ENCODE peak calls at places on chromosome 3, in nine cellular contexts. W is skeletal muscle cell, M is A549, Y is hepatocyte, T is AG09309, C is fibroblast of lung, S is ovary, Q is choroid plexus epithelial cell, O is sigmoid colon. D is an unnamed sample.

GRCh38 chr3:78645628-78646310 is 1122.0 kb downstream of the ROBO1 start:
- DNase-seq in W (peak), M (peak), Y (peak), T (peak), C (peak), S (no peak), Q (peak), O (no peak), D (peak)

GRCh38 chr3:194328080-194328571 is 23.0 kb downstream of the CPN2 start:
- DNase-seq in W (peak), M (peak), Y (no peak), T (no peak), C (peak), S (no peak), Q (peak), O (no peak), D (peak)

GRCh38 chr3:158430968-158431367 is 140.0 kb upstream of the MLF1 start:
- DNase-seq in W (no peak), M (no peak), Y (no peak), T (no peak), C (peak), S (no peak), Q (peak), O (no peak), D (peak)

GRCh38 chr3:124981472-124981871 is 46.9 kb upstream of the MUC13 start:
- DNase-seq in W (no peak), M (no peak), Y (peak), T (no peak), C (no peak), S (no peak), Q (no peak), O (no peak), D (no peak)

GRCh38 chr3:115912372-115912771 is 289.1 kb downstream of the GAP43 start:
- DNase-seq in W (peak), M (no peak), Y (no peak), T (no peak), C (no peak), S (peak), Q (peak), O (no peak), D (peak)

GRCh38 chr3:17074559-17074958 is 189.8 kb downstream of the PLCL2 start:
- DNase-seq in W (no peak), M (no peak), Y (no peak), T (no peak), C (no peak), S (no peak), Q (no peak), O (no peak), D (no peak)

GRCh38 chr3:117719316-117719926 is 1009.8 kb downstream of the TUSC7 start:
- DNase-seq in W (no peak), M (peak), Y (peak), T (no peak), C (no peak), S (no peak), Q (peak), O (no peak), D (peak)

GRCh38 chr3:73046195-73046594 is 15.3 kb upstream of the EBLN2 start:
- DNase-seq in W (no peak), M (no peak), Y (no peak), T (no peak), C (no peak), S (no peak), Q (no peak), O (no peak), D (no peak)

GRCh38 chr3:52110502-52110901 is 43.7 kb downstream of the POC1A start:
- DNase-seq in W (no peak), M (no peak), Y (no peak), T (no peak), C (no peak), S (no peak), Q (no peak), O (no peak), D (no peak)

GRCh38 chr3:143309622-143310190 is 190.1 kb downstream of the CHST2 start:
- DNase-seq in W (peak), M (no peak), Y (no peak), T (no peak), C (no peak), S (no peak), Q (no peak), O (no peak), D (no peak)

GRCh38 chr3:65146149-65146548 is 458.3 kb upstream of the ADAMTS9 start:
- DNase-seq in W (no peak), M (no peak), Y (peak), T (no peak), C (peak), S (no peak), Q (peak), O (no peak), D (no peak)

GRCh38 chr3:66808891-66809578 is 189.1 kb upstream of the KBTBD8 start:
- DNase-seq in W (no peak), M (no peak), Y (no peak), T (no peak), C (no peak), S (no peak), Q (no peak), O (no peak), D (no peak)

GRCh38 chr3:134067311-134068161 is 37.8 kb upstream of the SLCO2A1 start:
- DNase-seq in W (no peak), M (no peak), Y (no peak), T (no peak), C (no peak), S (no peak), Q (peak), O (no peak), D (no peak)

GRCh38 chr3:54196330-54196975 is 74.1 kb downstream of the CACNA2D3 start:
- DNase-seq in W (no peak), M (no peak), Y (no peak), T (no peak), C (no peak), S (no peak), Q (no peak), O (no peak), D (no peak)

GRCh38 chr3:117047951-117048705 is 338.5 kb downstream of the TUSC7 start:
- DNase-seq in W (no peak), M (no peak), Y (no peak), T (no peak), C (no peak), S (no peak), Q (no peak), O (no peak), D (no peak)

GRCh38 chr3:45249391-45249790 is 23.3 kb upstream of the TMEM158 start:
- DNase-seq in W (no peak), M (no peak), Y (no peak), T (no peak), C (no peak), S (no peak), Q (no peak), O (no peak), D (no peak)

GRCh38 chr3:123749716-123750115 is 134.4 kb downstream of the MYLK start:
- DNase-seq in W (peak), M (no peak), Y (no peak), T (peak), C (peak), S (no peak), Q (peak), O (no peak), D (peak)

GRCh38 chr3:171801738-171802600 is 8.3 kb downstream of the PLD1 start:
- DNase-seq in W (peak), M (no peak), Y (no peak), T (peak), C (peak), S (no peak), Q (peak), O (no peak), D (peak)

GRCh38 chr3:185823280-185824044 is 1.4 kb downstream of the IGF2BP2 start:
- DNase-seq in W (no peak), M (no peak), Y (peak), T (no peak), C (peak), S (peak), Q (peak), O (peak), D (peak)

GRCh38 chr3:50269977-50270413 is 1.0 kb downstream of the SEMA3B start:
- DNase-seq in W (no peak), M (peak), Y (peak), T (no peak), C (peak), S (no peak), Q (peak), O (no peak), D (peak)

GRCh38 chr3:89851974-89852621 is 744.7 kb downstream of the EPHA3 start:
- DNase-seq in W (no peak), M (no peak), Y (peak), T (no peak), C (peak), S (peak), Q (peak), O (no peak), D (peak)

GRCh38 chr3:148178508-148178907 is 519.2 kb upstream of the AGTR1 start:
- DNase-seq in W (no peak), M (no peak), Y (no peak), T (no peak), C (peak), S (no peak), Q (peak), O (no peak), D (peak)

GRCh38 chr3:194900886-194901522 is 215.3 kb downstream of the FAM43A start:
- DNase-seq in W (no peak), M (no peak), Y (no peak), T (no peak), C (no peak), S (no peak), Q (no peak), O (no peak), D (no peak)

GRCh38 chr3:53226841-53227407 is 28.9 kb downstream of the TKT start:
- DNase-seq in W (no peak), M (no peak), Y (no peak), T (no peak), C (no peak), S (no peak), Q (no peak), O (no peak), D (no peak)

GRCh38 chr3:195040094-195040493 is 230.9 kb downstream of the XXYLT1 start:
- DNase-seq in W (no peak), M (no peak), Y (no peak), T (no peak), C (no peak), S (no peak), Q (no peak), O (no peak), D (no peak)

GRCh38 chr3:65483475-65483874 is 555.2 kb downstream of the MAGI1 start:
- DNase-seq in W (no peak), M (no peak), Y (peak), T (no peak), C (peak), S (peak), Q (peak), O (peak), D (peak)

GRCh38 chr3:185254799-185255198 is 950 bp upstream of the EHHADH start:
- DNase-seq in W (no peak), M (no peak), Y (no peak), T (no peak), C (no peak), S (no peak), Q (no peak), O (no peak), D (no peak)

GRCh38 chr3:160860346-160860745 is 104.3 kb downstream of the PPM1L start:
- DNase-seq in W (no peak), M (no peak), Y (no peak), T (no peak), C (no peak), S (no peak), Q (no peak), O (no peak), D (no peak)

GRCh38 chr3:134601539-134602439 is 49.0 kb downstream of the KY start:
- DNase-seq in W (peak), M (no peak), Y (peak), T (peak), C (peak), S (no peak), Q (peak), O (no peak), D (peak)

GRCh38 chr3:5058463-5058862 is 63.6 kb upstream of the ARL8B start:
- DNase-seq in W (peak), M (no peak), Y (peak), T (peak), C (peak), S (no peak), Q (peak), O (no peak), D (peak)

GRCh38 chr3:159252772-159253384 is 451.0 kb downstream of the MFSD1 start:
- DNase-seq in W (no peak), M (peak), Y (peak), T (peak), C (peak), S (no peak), Q (peak), O (no peak), D (peak)

GRCh38 chr3:108060331-108060730 is 30.5 kb downstream of the CD47 start:
- DNase-seq in W (no peak), M (no peak), Y (no peak), T (no peak), C (peak), S (no peak), Q (peak), O (no peak), D (no peak)

GRCh38 chr3:59759298-59760169 is 709.7 kb upstream of the CFAP20DC start:
- DNase-seq in W (no peak), M (no peak), Y (peak), T (no peak), C (peak), S (no peak), Q (no peak), O (no peak), D (no peak)

GRCh38 chr3:127728417-127728816 is 55.7 kb downstream of the ABTB1 start:
- DNase-seq in W (no peak), M (no peak), Y (no peak), T (no peak), C (no peak), S (no peak), Q (no peak), O (no peak), D (no peak)

GRCh38 chr3:88112329-88112728 is 37.4 kb upstream of the C3orf38 start:
- DNase-seq in W (no peak), M (no peak), Y (no peak), T (no peak), C (no peak), S (no peak), Q (no peak), O (no peak), D (no peak)

GRCh38 chr3:61564405-61565059 is 3.2 kb downstream of the PTPRG start:
- DNase-seq in W (no peak), M (no peak), Y (peak), T (no peak), C (peak), S (peak), Q (peak), O (peak), D (peak)

GRCh38 chr3:82133070-82133606 is 371.7 kb upstream of the GBE1 start:
- DNase-seq in W (peak), M (peak), Y (peak), T (peak), C (peak), S (peak), Q (peak), O (peak), D (peak)

GRCh38 chr3:13815088-13815683 is 64.7 kb downstream of the WNT7A start:
- DNase-seq in W (no peak), M (no peak), Y (no peak), T (no peak), C (no peak), S (no peak), Q (no peak), O (no peak), D (no peak)
- H3K4me3 ChIP-seq in W (no peak), M (no peak), Y (no peak), T (no peak), C (no peak), S (no peak), Q (no peak), O (no peak), D (no peak)

DNA sequence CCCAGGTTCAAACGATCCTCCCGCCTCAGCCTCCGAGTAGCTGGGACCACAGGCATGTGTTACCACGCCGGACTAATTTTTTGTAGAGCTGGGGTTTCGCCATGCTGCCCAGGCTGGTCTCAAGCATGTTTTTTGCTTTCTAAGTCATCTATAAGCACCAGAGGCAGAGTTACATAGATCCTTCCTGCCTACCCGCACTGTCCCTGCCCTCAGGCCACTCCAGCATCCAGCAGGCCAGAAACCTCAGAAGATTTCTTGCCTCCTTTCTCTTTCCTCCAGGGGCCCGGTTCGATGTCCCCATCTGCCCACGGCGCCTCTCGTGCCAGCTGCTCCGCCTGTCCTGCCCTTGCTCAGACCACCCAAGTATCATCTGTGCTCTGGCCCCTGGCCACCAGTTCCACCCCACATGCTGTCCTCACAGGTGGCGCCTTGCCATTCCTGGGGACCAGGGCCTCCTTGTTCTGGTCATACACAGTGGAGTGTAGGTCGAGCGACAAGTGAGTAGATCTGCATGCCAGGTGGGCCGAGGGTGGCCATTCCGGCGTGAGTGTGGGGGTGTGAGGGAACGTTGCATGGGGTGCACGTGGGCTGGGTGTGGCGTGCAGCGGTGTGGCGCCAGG is 27.3 kb downstream of the KLHDC8B start:
- DNase-seq in W (no peak), M (no peak), Y (no peak), T (no peak), C (no peak), S (no peak), Q (no peak), O (no peak), D (no peak)
- H3K4me3 ChIP-seq in W (peak), M (no peak), Y (no peak), T (peak), C (peak), S (peak), Q (peak), O (peak), D (peak)

GRCh38 chr3:156817931-156818765 is 8.0 kb upstream of the LEKR1 start:
- DNase-seq in W (no peak), M (no peak), Y (no peak), T (no peak), C (no peak), S (no peak), Q (peak), O (no peak), D (no peak)
- H3K4me3 ChIP-seq in W (no peak), M (peak), Y (peak), T (no peak), C (no peak), S (no peak), Q (no peak), O (no peak), D (no peak)

GRCh38 chr3:112640333-112640863 is 545 bp downstream of the CCDC80 start:
- DNase-seq in W (peak), M (peak), Y (peak), T (peak), C (peak), S (peak), Q (peak), O (peak), D (peak)

GRCh38 chr3:112640864-112641751 is at the start of gene CCDC80:
- DNase-seq in W (peak), M (peak), Y (peak), T (peak), C (peak), S (peak), Q (peak), O (peak), D (peak)

GRCh38 chr3:112639451-112640332 is 1.3 kb downstream of the CCDC80 start:
- DNase-seq in W (no peak), M (no peak), Y (no peak), T (no peak), C (no peak), S (peak), Q (peak), O (peak), D (no peak)

GRCh38 chr3:112637700-112638099 is 3.2 kb downstream of the CCDC80 start:
- DNase-seq in W (no peak), M (no peak), Y (no peak), T (no peak), C (no peak), S (no peak), Q (no peak), O (peak), D (no peak)

DNA sequence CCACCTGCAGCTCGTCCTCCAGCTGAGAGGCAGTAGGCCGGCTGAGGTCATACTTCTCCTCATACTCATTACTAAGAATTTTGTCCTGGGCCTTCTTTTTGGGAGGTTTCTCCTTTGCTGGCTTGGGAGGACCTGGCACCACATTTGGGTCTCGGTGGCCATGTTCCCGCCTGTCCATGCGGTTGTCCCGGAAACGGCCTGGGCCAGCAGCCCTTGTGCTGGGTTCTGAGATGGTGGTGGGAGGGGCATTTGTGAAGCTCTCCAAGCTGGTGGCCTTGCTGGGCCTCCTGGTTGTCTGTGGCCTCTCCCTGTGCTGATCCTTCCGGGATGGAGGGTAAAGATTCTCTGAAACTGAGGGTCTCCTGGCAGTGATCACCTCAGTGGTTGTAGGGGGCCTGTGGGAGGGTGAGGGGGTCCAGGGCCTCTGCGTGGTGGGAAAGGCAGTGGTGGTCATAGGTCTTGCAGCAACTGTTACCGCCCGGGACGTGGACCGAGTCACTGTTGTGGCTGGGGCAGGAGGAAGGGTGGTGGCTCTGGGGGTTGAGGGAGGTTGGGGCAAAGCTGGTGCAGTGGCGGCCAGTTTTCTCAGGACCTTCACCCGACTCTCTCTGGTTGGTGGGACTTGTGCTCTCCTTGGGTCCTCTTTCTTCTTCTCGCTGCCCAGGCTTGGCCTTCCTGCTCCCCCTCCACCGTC is 2.5 kb downstream of the CCDC80 start:
- DNase-seq in W (no peak), M (no peak), Y (no peak), T (no peak), C (no peak), S (no peak), Q (no peak), O (peak), D (no peak)
- H3K4me3 ChIP-seq in W (peak), M (no peak), Y (no peak), T (peak), C (peak), S (peak), Q (peak), O (peak), D (peak)